ENCODE peak calls at places on chromosomes 12 and 14, in ten cellular contexts. S is GM10248, C is left colon, X is GM20000, B is activated B cell treated with CpG ODN at 0.5 μM for 24 hours, D is endothelial cell, G is choroid plexus epithelial cell, V is amniotic stem cell, E is GM12892, P is caudate nucleus. L is an unnamed sample.
A peak's percentile ranks its signal among the peaks of the same experiment; 100 is the strongest.

GRCh38 chr12:117105902-117106301 is 6.7 kb upstream of the TESC start:
- DNase-seq in C (peak; percentile 36), G (no peak), X (no peak), D (no peak), B (no peak), V (no peak), P (no peak), E (no peak), S (no peak), L (no peak)

GRCh38 chr14:32230695-32231280 is 27.7 kb upstream of the RNU6-8 start:
- DNase-seq in C (no peak), S (no peak), B (no peak), E (no peak), P (no peak), V (no peak), X (no peak), G (peak; percentile 75), D (no peak), L (peak; percentile 86)

GRCh38 chr14:96039633-96040311 is 610 bp downstream of the C14orf132 start:
- DNase-seq in E (no peak), G (peak; percentile 50), X (peak; percentile 41), P (peak; percentile 29), S (no peak), C (peak; percentile 27), V (no peak), B (no peak), D (peak; percentile 50), L (no peak)

GRCh38 chr14:54182419-54183040 is 214.3 kb upstream of the CDKN3 start:
- DNase-seq in G (no peak), D (no peak), V (no peak), E (no peak), P (no peak), S (no peak), X (no peak), B (no peak), C (no peak), L (no peak)

GRCh38 chr14:70771781-70772212 is 37.5 kb downstream of the MAP3K9 start:
- DNase-seq in X (no peak), G (peak; percentile 82), E (no peak), V (no peak), C (no peak), D (peak; percentile 19), P (no peak), S (no peak), B (no peak), L (no peak)

GRCh38 chr12:54478270-54478669 is 4.9 kb upstream of the GTSF1 start:
- DNase-seq in E (no peak), S (no peak), D (no peak), X (no peak), V (no peak), C (no peak), P (no peak), G (no peak), B (no peak), L (no peak)

GRCh38 chr12:122870867-122871664 is 24.9 kb downstream of the VPS37B start:
- DNase-seq in B (peak; percentile 14), X (no peak), V (no peak), E (no peak), P (no peak), D (no peak), S (no peak), C (peak; percentile 56), G (peak; percentile 81), L (no peak)

GRCh38 chr14:100374270-100374669 is 51.1 kb downstream of the SLC25A47 start:
- DNase-seq in B (no peak), D (no peak), C (no peak), P (no peak), E (no peak), S (no peak), V (no peak), X (no peak), G (no peak), L (no peak)

GRCh38 chr14:68759017-68759569 is 33.8 kb downstream of the ZFP36L1 start:
- DNase-seq in B (no peak), E (no peak), D (no peak), S (no peak), V (no peak), P (no peak), G (no peak), X (no peak), C (no peak), L (no peak)

GRCh38 chr12:56020437-56021189 is at the start of gene IKZF4:
- DNase-seq in P (no peak), D (peak; percentile 36), X (no peak), C (peak; percentile 50), G (peak; percentile 71), B (no peak), V (no peak), S (peak; percentile 29), E (no peak), L (no peak)

GRCh38 chr14:33052899-33053400 is 114.3 kb downstream of the NPAS3 start:
- DNase-seq in E (no peak), C (no peak), B (no peak), X (no peak), V (no peak), P (no peak), S (no peak), D (no peak), G (no peak), L (no peak)

GRCh38 chr12:75120202-75120774 is 89.4 kb downstream of the KCNC2 start:
- DNase-seq in C (no peak), B (no peak), S (no peak), G (no peak), E (no peak), D (no peak), X (no peak), P (no peak), V (no peak), L (no peak)

GRCh38 chr12:57142727-57143126 is 4.7 kb downstream of the LRP1-AS start:
- DNase-seq in E (no peak), S (no peak), X (no peak), D (no peak), P (no peak), G (no peak), B (no peak), C (no peak), V (no peak), L (no peak)

GRCh38 chr12:96828169-96828789 is 78.8 kb upstream of the NEDD1 start:
- DNase-seq in C (no peak), E (no peak), G (no peak), D (no peak), V (no peak), B (no peak), S (no peak), X (no peak), P (no peak), L (no peak)

GRCh38 chr14:20460458-20461229 is 590 bp downstream of the PIP4P1 start:
- DNase-seq in G (no peak), D (no peak), X (peak; percentile 28), B (peak; percentile 65), V (no peak), E (no peak), S (no peak), C (peak; percentile 86), P (no peak), L (no peak)

GRCh38 chr12:58639323-58639934 is 280.9 kb downstream of the LRIG3 start:
- DNase-seq in S (no peak), C (no peak), G (peak; percentile 14), E (no peak), B (no peak), D (no peak), X (no peak), V (no peak), P (no peak), L (no peak)

GRCh38 chr12:30643366-30643765 is 52.3 kb downstream of the IPO8 start:
- DNase-seq in C (no peak), E (no peak), G (peak; percentile 25), D (no peak), S (no peak), X (no peak), P (no peak), B (no peak), V (no peak), L (no peak)

GRCh38 chr14:81625343-81625742 is 91.7 kb upstream of the SEL1L start:
- DNase-seq in P (no peak), D (no peak), V (no peak), B (no peak), E (no peak), X (peak; percentile 40), S (peak; percentile 20), C (no peak), G (peak; percentile 12), L (no peak)

GRCh38 chr14:56555921-56556570 is 23.6 kb upstream of the TMEM260 start:
- DNase-seq in G (peak; percentile 78), X (no peak), D (no peak), C (no peak), P (no peak), S (peak; percentile 12), B (no peak), E (no peak), V (no peak), L (no peak)

GRCh38 chr12:107225626-107226025 is 132.3 kb upstream of the CRY1 start:
- DNase-seq in S (no peak), G (peak; percentile 41), P (no peak), B (no peak), D (peak; percentile 41), X (no peak), V (no peak), C (no peak), E (no peak), L (no peak)

GRCh38 chr12:50699149-50699548 is 64.8 kb upstream of the ATF1 start:
- DNase-seq in E (no peak), V (no peak), P (no peak), S (no peak), X (no peak), B (no peak), C (no peak), D (no peak), G (no peak), L (no peak)

GRCh38 chr14:55807059-55807499 is 227.1 kb downstream of the KTN1 start:
- DNase-seq in X (no peak), D (no peak), S (no peak), P (no peak), V (no peak), B (no peak), E (no peak), G (peak; percentile 95), C (peak; percentile 95), L (no peak)

GRCh38 chr14:65128096-65128495 is 25.8 kb upstream of the MAX start:
- DNase-seq in D (no peak), P (no peak), X (no peak), E (no peak), S (no peak), B (no peak), V (no peak), G (peak; percentile 27), C (no peak), L (peak; percentile 4)

L was measured in BJ.